ENCODE peak calls at places on chromosomes 12 and 14, in five cellular contexts. C is BJ, I is fibroblast of the aortic adventitia, S is choroid plexus epithelial cell, P is thoracic aorta. Z is an unnamed sample.

GRCh38 chr12:107731376-107731775 is 29.6 kb downstream of the PRDM4 start:
- DNase-seq in C (no peak), I (no peak), S (peak), P (no peak), Z (peak)

GRCh38 chr14:31395572-31396205 is 24.7 kb downstream of the HEATR5A start:
- DNase-seq in C (no peak), I (no peak), S (peak), P (no peak), Z (no peak)

GRCh38 chr12:2551097-2551496 is 243.7 kb upstream of the FKBP4 start:
- DNase-seq in C (no peak), I (no peak), S (no peak), P (no peak), Z (no peak)

GRCh38 chr12:81596558-81596957 is 162.6 kb downstream of the PPFIA2 start:
- DNase-seq in C (no peak), I (no peak), S (no peak), P (no peak), Z (no peak)

GRCh38 chr12:75087656-75088055 is 122.0 kb downstream of the KCNC2 start:
- DNase-seq in C (no peak), I (peak), S (peak), P (no peak), Z (no peak)

GRCh38 chr14:88852632-88853031 is 28.2 kb downstream of the TTC8 start:
- DNase-seq in C (no peak), I (no peak), S (no peak), P (no peak), Z (no peak)

GRCh38 chr12:124636138-124636968 is 68.9 kb upstream of the NCOR2 start:
- DNase-seq in C (no peak), I (peak), S (peak), P (no peak), Z (no peak)

GRCh38 chr12:3680919-3681594 is 71.9 kb downstream of the CRACR2A start:
- DNase-seq in C (no peak), I (peak), S (peak), P (no peak), Z (no peak)

GRCh38 chr12:42090899-42091298 is 53.8 kb downstream of the GXYLT1 start:
- DNase-seq in C (peak), I (peak), S (peak), P (no peak), Z (peak)

GRCh38 chr14:68975667-68976066 is 3.4 kb downstream of the ACTN1 start:
- DNase-seq in C (peak), I (peak), S (peak), P (no peak), Z (no peak)

GRCh38 chr14:60724080-60724618 is at the start of gene SIX4:
- DNase-seq in C (peak), I (peak), S (peak), P (peak), Z (peak)

GRCh38 chr14:31834616-31835015 is 242.5 kb upstream of the ARHGAP5 start:
- DNase-seq in C (no peak), I (peak), S (peak), P (no peak), Z (no peak)

GRCh38 chr14:99401624-99402282 is 78.9 kb downstream of the SETD3 start:
- DNase-seq in C (no peak), I (no peak), S (no peak), P (no peak), Z (no peak)

GRCh38 chr12:26123482-26123980 is 1.3 kb downstream of the BHLHE41 start:
- DNase-seq in C (no peak), I (peak), S (peak), P (no peak), Z (no peak)

GRCh38 chr12:23947395-23947794 is 2.1 kb downstream of the SOX5 start:
- DNase-seq in C (no peak), I (no peak), S (no peak), P (no peak), Z (no peak)
- H3K4me3 ChIP-seq in C (no peak), I (no peak), S (no peak), P (no peak), Z (no peak)

DNA sequence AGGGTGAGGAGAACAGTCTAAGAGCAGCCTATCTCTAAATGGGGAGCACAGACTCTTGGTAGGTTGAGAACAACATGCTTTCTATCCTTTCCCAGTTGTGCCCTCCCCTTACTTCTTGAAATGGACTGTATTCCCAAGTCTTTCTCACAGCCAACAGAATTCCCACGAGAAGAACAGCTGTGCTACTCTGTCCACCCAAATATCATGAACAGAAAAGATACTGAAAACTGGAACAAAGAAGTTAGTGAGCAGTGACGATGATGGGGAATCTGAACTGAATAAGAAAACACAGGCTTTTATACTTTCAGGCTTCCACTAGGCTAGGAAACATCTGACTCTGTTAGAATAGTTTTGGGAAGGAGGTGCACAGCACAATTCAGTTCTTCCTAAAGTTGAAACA is 3.4 kb downstream of the NACA start:
- DNase-seq in C (no peak), I (no peak), S (no peak), P (no peak), Z (no peak)
- H3K4me3 ChIP-seq in C (no peak), I (no peak), S (no peak), P (peak), Z (no peak)

GRCh38 chr12:96427269-96427729 is 27.1 kb upstream of the CDK17 start:
- DNase-seq in C (peak), I (peak), S (peak), P (peak), Z (peak)
- H3K4me3 ChIP-seq in C (peak), I (peak), S (peak), P (no peak), Z (peak)

GRCh38 chr12:96157427-96157826 is 36.7 kb upstream of the ELK3 start:
- DNase-seq in C (no peak), I (no peak), S (no peak), P (no peak), Z (no peak)

GRCh38 chr12:96156211-96156610 is 38.0 kb upstream of the ELK3 start:
- DNase-seq in C (no peak), I (no peak), S (no peak), P (no peak), Z (no peak)

GRCh38 chr12:96155781-96156180 is 38.4 kb upstream of the ELK3 start:
- DNase-seq in C (no peak), I (no peak), S (no peak), P (no peak), Z (peak)

GRCh38 chr12:96153131-96153724 is 40.9 kb upstream of the ELK3 start:
- DNase-seq in C (no peak), I (no peak), S (no peak), P (no peak), Z (no peak)

GRCh38 chr12:96155181-96155580 is 39.0 kb upstream of the ELK3 start:
- DNase-seq in C (no peak), I (no peak), S (no peak), P (no peak), Z (no peak)
- H3K4me3 ChIP-seq in C (no peak), I (no peak), S (no peak), P (no peak), Z (no peak)

GRCh38 chr12:15220451-15220850 is 766 bp downstream of the RERG start:
- DNase-seq in C (no peak), I (no peak), S (no peak), P (no peak), Z (no peak)
- H3K4me3 ChIP-seq in C (no peak), I (no peak), S (no peak), P (peak), Z (no peak)

DNA sequence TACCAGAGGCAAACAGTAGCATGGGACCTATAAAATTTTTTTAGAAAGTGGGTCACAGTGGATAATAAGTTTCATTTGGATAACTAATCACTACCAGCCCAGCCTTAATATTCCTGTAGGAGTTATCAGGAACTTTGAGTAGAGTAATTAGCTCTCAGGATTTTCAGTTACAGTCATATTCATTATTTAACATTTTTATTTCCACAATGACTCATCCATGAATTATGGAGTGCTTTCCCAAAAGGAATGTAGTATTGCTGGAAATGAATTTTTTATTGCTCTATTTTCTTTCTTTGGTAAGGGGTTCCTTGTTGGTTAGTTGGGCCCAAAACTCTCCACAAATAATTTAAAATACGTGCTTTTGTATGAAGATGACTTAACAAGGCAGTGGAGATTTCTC is 53.7 kb downstream of the ERC1 start:
- DNase-seq in C (peak), I (peak), S (peak), P (no peak), Z (no peak)
- H3K4me3 ChIP-seq in C (no peak), I (no peak), S (no peak), P (no peak), Z (no peak)

GRCh38 chr12:121533391-121534090 is 47.3 kb downstream of the KDM2B start:
- DNase-seq in C (no peak), I (no peak), S (no peak), P (no peak), Z (no peak)
- H3K4me3 ChIP-seq in C (no peak), I (no peak), S (no peak), P (no peak), Z (no peak)

DNA sequence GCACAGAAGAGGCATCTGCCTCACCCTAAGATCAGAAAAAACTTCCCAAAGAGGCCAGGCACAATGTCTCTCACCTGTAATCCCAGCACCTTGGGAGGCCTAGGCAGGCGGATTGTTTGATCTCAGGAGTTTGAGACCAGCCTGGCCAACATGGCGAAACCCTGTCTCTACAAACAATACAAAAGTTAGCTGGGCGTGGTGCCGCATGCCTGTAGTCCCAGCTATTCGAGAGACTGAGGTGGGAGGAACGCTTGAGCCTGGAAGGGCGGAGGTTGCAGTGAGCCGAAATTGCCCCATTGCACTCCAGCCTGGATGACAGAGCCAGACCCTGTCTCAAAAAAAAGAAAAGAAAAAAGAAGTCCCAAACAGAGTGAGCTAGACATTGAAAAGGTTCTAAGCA is 4.5 kb downstream of the ZBTB1 start:
- DNase-seq in C (no peak), I (no peak), S (no peak), P (no peak), Z (no peak)
- H3K4me3 ChIP-seq in C (no peak), I (no peak), S (no peak), P (no peak), Z (no peak)

GRCh38 chr14:59463773-59464650 is 1.2 kb downstream of the GPR135 start:
- DNase-seq in C (no peak), I (no peak), S (peak), P (no peak), Z (no peak)
- H3K4me3 ChIP-seq in C (peak), I (peak), S (peak), P (peak), Z (peak)

GRCh38 chr12:117890644-117891043 is 78.1 kb downstream of the KSR2 start:
- DNase-seq in C (no peak), I (peak), S (no peak), P (no peak), Z (no peak)
- H3K4me3 ChIP-seq in C (no peak), I (no peak), S (no peak), P (no peak), Z (no peak)

Z was measured in kidney epithelial cell.